ENCODE peak calls at places on chromosome X, in five cellular contexts. One of them, this sample, is unnamed.

GRCh38 chrX:136691028-136691809 is 43.3 kb downstream of the CD40LG start:
- DNase-seq in fibroblast of the aortic adventitia: no peak
- DNase-seq in choroid plexus epithelial cell: peak; percentile 33
- DNase-seq in B cell: peak; percentile 16
- DNase-seq in tibial nerve: no peak
- DNase-seq in this sample: no peak

GRCh38 chrX:63250253-63250868 is 100.8 kb downstream of the SPIN4 start:
- DNase-seq in fibroblast of the aortic adventitia: peak; percentile 87
- DNase-seq in choroid plexus epithelial cell: peak; percentile 89
- DNase-seq in B cell: peak; percentile 64
- DNase-seq in tibial nerve: peak; percentile 58
- DNase-seq in this sample: peak; percentile 75

GRCh38 chrX:15744181-15744867 is 6.3 kb downstream of the CA5B start:
- DNase-seq in fibroblast of the aortic adventitia: peak; percentile 48
- DNase-seq in choroid plexus epithelial cell: no peak
- DNase-seq in B cell: no peak
- DNase-seq in tibial nerve: no peak
- DNase-seq in this sample: no peak

GRCh38 chrX:22520128-22520828 is 247.6 kb downstream of the CBLL2 start:
- DNase-seq in fibroblast of the aortic adventitia: peak; percentile 66
- DNase-seq in choroid plexus epithelial cell: no peak
- DNase-seq in B cell: no peak
- DNase-seq in tibial nerve: no peak
- DNase-seq in this sample: no peak

GRCh38 chrX:111164728-111165127 is 68.7 kb downstream of the PAK3 start:
- DNase-seq in fibroblast of the aortic adventitia: peak; percentile 4
- DNase-seq in choroid plexus epithelial cell: peak; percentile 7
- DNase-seq in B cell: no peak
- DNase-seq in tibial nerve: no peak
- DNase-seq in this sample: no peak

GRCh38 chrX:122220644-122221373 is 963.3 kb upstream of the GRIA3 start:
- DNase-seq in fibroblast of the aortic adventitia: no peak
- DNase-seq in choroid plexus epithelial cell: no peak
- DNase-seq in B cell: no peak
- DNase-seq in tibial nerve: no peak
- DNase-seq in this sample: no peak

GRCh38 chrX:28756647-28757046 is 169.4 kb downstream of the IL1RAPL1 start:
- DNase-seq in fibroblast of the aortic adventitia: peak; percentile 2
- DNase-seq in choroid plexus epithelial cell: peak; percentile 28
- DNase-seq in B cell: no peak
- DNase-seq in tibial nerve: no peak
- DNase-seq in this sample: no peak

GRCh38 chrX:71541546-71542022 is 8.7 kb downstream of the OGT start:
- DNase-seq in fibroblast of the aortic adventitia: peak; percentile 77
- DNase-seq in choroid plexus epithelial cell: peak; percentile 66
- DNase-seq in B cell: no peak
- DNase-seq in tibial nerve: no peak
- DNase-seq in this sample: no peak

GRCh38 chrX:139691493-139691842 is 16.5 kb downstream of the MCF2 start:
- DNase-seq in fibroblast of the aortic adventitia: peak; percentile 3
- DNase-seq in choroid plexus epithelial cell: peak; percentile 12
- DNase-seq in B cell: no peak
- DNase-seq in tibial nerve: no peak
- DNase-seq in this sample: no peak

GRCh38 chrX:68249401-68249831 is 183.9 kb downstream of the OPHN1 start:
- DNase-seq in fibroblast of the aortic adventitia: peak; percentile 54
- DNase-seq in choroid plexus epithelial cell: no peak
- DNase-seq in B cell: no peak
- DNase-seq in tibial nerve: peak; percentile 49
- DNase-seq in this sample: no peak

GRCh38 chrX:30308263-30309138 is 689 bp downstream of the NR0B1 start:
- DNase-seq in fibroblast of the aortic adventitia: no peak
- DNase-seq in choroid plexus epithelial cell: peak; percentile 18
- DNase-seq in B cell: no peak
- DNase-seq in tibial nerve: no peak
- DNase-seq in this sample: no peak

GRCh38 chrX:675896-676295 is 45.3 kb downstream of the SHOX start:
- DNase-seq in fibroblast of the aortic adventitia: no peak
- DNase-seq in choroid plexus epithelial cell: no peak
- DNase-seq in B cell: no peak
- DNase-seq in tibial nerve: no peak
- DNase-seq in this sample: no peak

GRCh38 chrX:29478336-29479069 is 736.9 kb upstream of the MAGEB2 start:
- DNase-seq in fibroblast of the aortic adventitia: peak; percentile 62
- DNase-seq in choroid plexus epithelial cell: peak; percentile 68
- DNase-seq in B cell: no peak
- DNase-seq in tibial nerve: no peak
- DNase-seq in this sample: peak; percentile 27

GRCh38 chrX:42602136-42602535 is 175.8 kb downstream of the PPP1R2C start:
- DNase-seq in fibroblast of the aortic adventitia: peak; percentile 2
- DNase-seq in choroid plexus epithelial cell: peak; percentile 14
- DNase-seq in B cell: no peak
- DNase-seq in tibial nerve: no peak
- DNase-seq in this sample: no peak

GRCh38 chrX:83416273-83416672 is 91.8 kb upstream of the POU3F4 start:
- DNase-seq in fibroblast of the aortic adventitia: no peak
- DNase-seq in choroid plexus epithelial cell: peak; percentile 5
- DNase-seq in B cell: no peak
- DNase-seq in tibial nerve: no peak
- DNase-seq in this sample: no peak

GRCh38 chrX:71171110-71171801 is 26.6 kb downstream of the NLGN3 start:
- DNase-seq in fibroblast of the aortic adventitia: no peak
- DNase-seq in choroid plexus epithelial cell: no peak
- DNase-seq in B cell: no peak
- DNase-seq in tibial nerve: no peak
- DNase-seq in this sample: no peak

GRCh38 chrX:30065226-30065625 is 150.1 kb upstream of the MAGEB2 start:
- DNase-seq in fibroblast of the aortic adventitia: peak; percentile 22
- DNase-seq in choroid plexus epithelial cell: peak; percentile 65
- DNase-seq in B cell: no peak
- DNase-seq in tibial nerve: no peak
- DNase-seq in this sample: peak; percentile 2

DNA sequence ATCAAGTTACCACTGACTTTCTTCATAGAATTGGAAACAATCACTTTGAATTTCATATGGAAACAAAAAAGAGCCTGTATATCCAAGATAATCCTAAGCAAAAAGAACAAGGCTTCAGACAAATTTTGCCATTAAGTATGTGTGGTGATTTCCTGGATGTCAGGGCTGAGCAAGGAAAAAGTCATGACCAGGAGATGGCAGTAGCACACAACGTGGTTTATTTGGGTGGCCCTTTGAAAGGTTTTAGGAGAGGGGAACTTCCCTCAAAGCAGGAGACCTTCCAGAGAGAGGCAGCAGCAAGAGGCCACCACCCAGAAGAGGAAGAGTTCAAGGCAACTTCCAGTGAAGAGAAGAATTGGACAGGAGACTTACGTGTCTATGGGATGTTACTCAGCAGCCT is 18.1 kb upstream of the ZXDB start:
- DNase-seq in fibroblast of the aortic adventitia: peak; percentile 43
- DNase-seq in choroid plexus epithelial cell: peak; percentile 36
- DNase-seq in B cell: peak; percentile 21
- DNase-seq in tibial nerve: no peak
- DNase-seq in this sample: peak; percentile 17
- TF ChIP-seq CTCF in fibroblast of the aortic adventitia: peak; percentile 55
- TF ChIP-seq CTCF in choroid plexus epithelial cell: peak; percentile 61
- TF ChIP-seq CTCF in B cell: peak; percentile 25
- TF ChIP-seq CTCF in tibial nerve: peak; percentile 24
- TF ChIP-seq CTCF in this sample: peak; percentile 12

GRCh38 chrX:53282313-53282712 is 929 bp upstream of the IQSEC2 start:
- DNase-seq in fibroblast of the aortic adventitia: no peak
- DNase-seq in choroid plexus epithelial cell: peak; percentile 44
- DNase-seq in B cell: no peak
- DNase-seq in tibial nerve: no peak
- DNase-seq in this sample: no peak

GRCh38 chrX:53281321-53281822 is at the start of gene IQSEC2:
- DNase-seq in fibroblast of the aortic adventitia: peak; percentile 76
- DNase-seq in choroid plexus epithelial cell: peak; percentile 83
- DNase-seq in B cell: no peak
- DNase-seq in tibial nerve: peak; percentile 69
- DNase-seq in this sample: peak; percentile 85

GRCh38 chrX:53280703-53281320 is 572 bp downstream of the IQSEC2 start:
- DNase-seq in fibroblast of the aortic adventitia: peak; percentile 48
- DNase-seq in choroid plexus epithelial cell: peak; percentile 49
- DNase-seq in B cell: no peak
- DNase-seq in tibial nerve: peak; percentile 56
- DNase-seq in this sample: no peak

GRCh38 chrX:53280316-53280702 is 1.1 kb downstream of the IQSEC2 start:
- DNase-seq in fibroblast of the aortic adventitia: no peak
- DNase-seq in choroid plexus epithelial cell: no peak
- DNase-seq in B cell: peak; percentile 10
- DNase-seq in tibial nerve: no peak
- DNase-seq in this sample: no peak

GRCh38 chrX:53279296-53280237 is 1.8 kb downstream of the IQSEC2 start:
- DNase-seq in fibroblast of the aortic adventitia: no peak
- DNase-seq in choroid plexus epithelial cell: no peak
- DNase-seq in B cell: peak; percentile 20
- DNase-seq in tibial nerve: no peak
- DNase-seq in this sample: peak; percentile 23
- TF ChIP-seq CTCF in fibroblast of the aortic adventitia: no peak
- TF ChIP-seq CTCF in choroid plexus epithelial cell: peak; percentile 11
- TF ChIP-seq CTCF in B cell: no peak
- TF ChIP-seq CTCF in tibial nerve: no peak
- TF ChIP-seq CTCF in this sample: no peak

GRCh38 chrX:144896323-144896722 is 351.0 kb upstream of the SPANXN1 start:
- DNase-seq in fibroblast of the aortic adventitia: peak; percentile 13
- DNase-seq in choroid plexus epithelial cell: peak; percentile 0
- DNase-seq in B cell: no peak
- DNase-seq in tibial nerve: no peak
- DNase-seq in this sample: no peak
- TF ChIP-seq CTCF in fibroblast of the aortic adventitia: peak; percentile 35
- TF ChIP-seq CTCF in choroid plexus epithelial cell: no peak
- TF ChIP-seq CTCF in B cell: no peak
- TF ChIP-seq CTCF in tibial nerve: no peak
- TF ChIP-seq CTCF in this sample: no peak

DNA sequence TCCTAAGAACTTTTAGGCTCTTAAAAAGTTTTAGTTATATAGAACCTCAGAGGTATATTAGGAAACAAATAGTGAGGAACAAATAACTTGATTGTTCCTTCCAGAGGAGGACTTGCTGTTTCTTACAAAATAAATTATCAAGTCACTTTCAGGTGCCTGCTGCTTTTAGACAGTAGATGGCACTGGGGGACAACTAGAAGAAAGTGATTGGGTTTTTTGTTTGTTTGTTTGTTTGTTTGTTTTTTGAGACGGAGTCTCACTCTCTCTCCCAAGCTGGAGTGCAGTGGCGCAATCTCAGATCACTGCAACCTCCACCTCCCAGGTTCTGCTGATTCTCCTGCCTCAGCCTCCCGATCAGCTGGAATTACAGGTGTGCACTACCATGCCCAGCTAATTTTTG is 35.4 kb upstream of the CDKL5 start:
- DNase-seq in fibroblast of the aortic adventitia: no peak
- DNase-seq in choroid plexus epithelial cell: no peak
- DNase-seq in B cell: no peak
- DNase-seq in tibial nerve: no peak
- DNase-seq in this sample: no peak
- TF ChIP-seq CTCF in fibroblast of the aortic adventitia: no peak
- TF ChIP-seq CTCF in choroid plexus epithelial cell: no peak
- TF ChIP-seq CTCF in B cell: no peak
- TF ChIP-seq CTCF in tibial nerve: no peak
- TF ChIP-seq CTCF in this sample: no peak

GRCh38 chrX:39438603-39439602 is 637.6 kb downstream of the MID1IP1 start:
- DNase-seq in fibroblast of the aortic adventitia: no peak
- DNase-seq in choroid plexus epithelial cell: no peak
- DNase-seq in B cell: no peak
- DNase-seq in tibial nerve: no peak
- DNase-seq in this sample: no peak
- TF ChIP-seq CTCF in fibroblast of the aortic adventitia: no peak
- TF ChIP-seq CTCF in choroid plexus epithelial cell: peak; percentile 22
- TF ChIP-seq CTCF in B cell: no peak
- TF ChIP-seq CTCF in tibial nerve: peak; percentile 13
- TF ChIP-seq CTCF in this sample: no peak

GRCh38 chrX:106780259-106780658 is 22.2 kb upstream of the TBC1D8B start:
- DNase-seq in fibroblast of the aortic adventitia: no peak
- DNase-seq in choroid plexus epithelial cell: no peak
- DNase-seq in B cell: no peak
- DNase-seq in tibial nerve: no peak
- DNase-seq in this sample: no peak

GRCh38 chrX:106780664-106781377 is 21.7 kb upstream of the TBC1D8B start:
- DNase-seq in fibroblast of the aortic adventitia: peak; percentile 40
- DNase-seq in choroid plexus epithelial cell: no peak
- DNase-seq in B cell: no peak
- DNase-seq in tibial nerve: no peak
- DNase-seq in this sample: peak; percentile 15

DNA sequence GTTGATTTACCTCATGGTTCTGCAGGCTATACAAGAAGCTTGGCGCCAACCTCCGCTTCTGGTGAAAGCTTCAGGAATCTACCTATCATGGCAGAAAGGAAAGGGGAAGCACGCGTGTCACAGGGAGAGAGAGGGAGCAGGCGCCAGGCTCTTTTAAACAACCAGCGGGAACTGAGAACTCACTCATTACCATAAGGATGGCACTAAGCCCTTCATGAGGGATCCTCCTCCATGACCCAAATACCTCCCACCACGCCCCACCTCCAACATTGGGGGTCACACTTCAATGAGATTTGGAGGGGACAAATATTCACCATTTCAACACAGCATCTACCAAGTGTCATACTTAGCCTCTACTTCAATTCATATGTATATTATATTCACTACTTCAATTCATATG is 18.8 kb upstream of the TBC1D8B start:
- DNase-seq in fibroblast of the aortic adventitia: no peak
- DNase-seq in choroid plexus epithelial cell: no peak
- DNase-seq in B cell: no peak
- DNase-seq in tibial nerve: no peak
- DNase-seq in this sample: no peak
- TF ChIP-seq CTCF in fibroblast of the aortic adventitia: no peak
- TF ChIP-seq CTCF in choroid plexus epithelial cell: no peak
- TF ChIP-seq CTCF in B cell: no peak
- TF ChIP-seq CTCF in tibial nerve: no peak
- TF ChIP-seq CTCF in this sample: no peak

GRCh38 chrX:153623310-153624029 is 23.5 kb upstream of the DUSP9 start:
- DNase-seq in fibroblast of the aortic adventitia: no peak
- DNase-seq in choroid plexus epithelial cell: no peak
- DNase-seq in B cell: no peak
- DNase-seq in tibial nerve: no peak
- DNase-seq in this sample: no peak

GRCh38 chrX:153621949-153622598 is 23.1 kb upstream of the CCNQ start:
- DNase-seq in fibroblast of the aortic adventitia: no peak
- DNase-seq in choroid plexus epithelial cell: no peak
- DNase-seq in B cell: no peak
- DNase-seq in tibial nerve: no peak
- DNase-seq in this sample: no peak

GRCh38 chrX:153622661-153623309 is 23.8 kb upstream of the CCNQ start:
- DNase-seq in fibroblast of the aortic adventitia: no peak
- DNase-seq in choroid plexus epithelial cell: no peak
- DNase-seq in B cell: no peak
- DNase-seq in tibial nerve: no peak
- DNase-seq in this sample: no peak

GRCh38 chrX:153624196-153625091 is 22.6 kb upstream of the DUSP9 start:
- DNase-seq in fibroblast of the aortic adventitia: no peak
- DNase-seq in choroid plexus epithelial cell: no peak
- DNase-seq in B cell: no peak
- DNase-seq in tibial nerve: no peak
- DNase-seq in this sample: no peak

DNA sequence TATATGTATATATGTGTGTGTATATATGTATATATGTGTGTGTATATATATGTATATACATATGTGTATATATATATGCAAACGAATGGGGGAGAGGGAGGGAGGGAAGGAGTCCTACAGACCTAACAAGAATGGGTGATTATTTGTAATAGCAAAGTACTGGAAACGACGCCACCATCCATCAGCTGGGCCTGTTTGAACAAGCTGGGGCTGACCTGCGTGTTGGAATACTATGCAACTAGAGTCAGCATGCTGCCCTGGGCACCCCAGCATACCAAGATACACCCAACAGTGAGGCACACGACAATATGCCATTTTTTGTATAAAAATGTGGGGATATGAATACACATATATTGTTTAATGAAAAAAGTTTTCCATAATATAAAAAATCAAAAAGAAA is 21.6 kb upstream of the CCNQ start:
- DNase-seq in fibroblast of the aortic adventitia: no peak
- DNase-seq in choroid plexus epithelial cell: no peak
- DNase-seq in B cell: no peak
- DNase-seq in tibial nerve: no peak
- DNase-seq in this sample: no peak
- TF ChIP-seq CTCF in fibroblast of the aortic adventitia: no peak
- TF ChIP-seq CTCF in choroid plexus epithelial cell: no peak
- TF ChIP-seq CTCF in B cell: no peak
- TF ChIP-seq CTCF in tibial nerve: no peak
- TF ChIP-seq CTCF in this sample: no peak

This sample was measured in Calu3.